ENCODE peak calls at places on chromosomes 3 and 15, in five cellular contexts. W is HFF-Myc; J is pancreas; T is naive thymus-derived CD8-positive, alpha-beta T cell; G is IMR-90. O is an unnamed sample.

GRCh38 chr3:43958005-43958770 is 267.4 kb downstream of the ABHD5 start:
- DNase-seq in W (no peak), J (no peak), T (no peak), G (no peak), O (no peak)

GRCh38 chr3:122952509-122952908 is 75.1 kb downstream of the SEMA5B start:
- DNase-seq in W (no peak), J (no peak), T (no peak), G (no peak), O (no peak)

GRCh38 chr15:63156708-63157065 is 590 bp downstream of the RPS27L start:
- DNase-seq in W (no peak), J (no peak), T (no peak), G (peak; percentile 47), O (no peak)

GRCh38 chr15:59194639-59195325 is 11.9 kb upstream of the LDHAL6B start:
- DNase-seq in W (no peak), J (no peak), T (no peak), G (no peak), O (no peak)

GRCh38 chr3:30894521-30895289 is at the start of gene GADL1:
- DNase-seq in W (no peak), J (peak; percentile 14), T (no peak), G (peak; percentile 8), O (peak; percentile 22)

GRCh38 chr15:57797145-57797544 is 90.6 kb downstream of the POLR2M start:
- DNase-seq in W (no peak), J (no peak), T (no peak), G (no peak), O (no peak)

GRCh38 chr15:51884517-51885236 is 55.2 kb downstream of the TMOD3 start:
- DNase-seq in W (no peak), J (no peak), T (no peak), G (peak; percentile 49), O (no peak)

GRCh38 chr3:89488800-89489580 is 381.6 kb downstream of the EPHA3 start:
- DNase-seq in W (no peak), J (no peak), T (no peak), G (no peak), O (no peak)

GRCh38 chr3:129672412-129672811 is 65.9 kb upstream of the PLXND1 start:
- DNase-seq in W (no peak), J (no peak), T (no peak), G (no peak), O (no peak)

GRCh38 chr3:43296565-43296964 is 10.2 kb downstream of the SNRK start:
- DNase-seq in W (no peak), J (no peak), T (peak; percentile 82), G (peak; percentile 23), O (peak; percentile 48)

GRCh38 chr15:52183562-52184173 is 7.5 kb downstream of the GNB5 start:
- DNase-seq in W (no peak), J (no peak), T (no peak), G (peak; percentile 39), O (no peak)

GRCh38 chr3:122773856-122774535 is 19.6 kb downstream of the HSPBAP1 start:
- DNase-seq in W (no peak), J (no peak), T (no peak), G (no peak), O (no peak)

GRCh38 chr3:30129765-30130164 is 476.6 kb upstream of the TGFBR2 start:
- DNase-seq in W (no peak), J (no peak), T (no peak), G (no peak), O (no peak)

GRCh38 chr3:188322135-188322892 is 168.4 kb downstream of the LPP start:
- DNase-seq in W (no peak), J (peak; percentile 30), T (no peak), G (no peak), O (no peak)

GRCh38 chr3:27485853-27486252 is 1.7 kb upstream of the SLC4A7 start:
- DNase-seq in W (no peak), J (no peak), T (no peak), G (no peak), O (no peak)

GRCh38 chr3:109952924-109953323 is 615.6 kb upstream of the DPPA4 start:
- DNase-seq in W (no peak), J (no peak), T (no peak), G (peak; percentile 16), O (no peak)

GRCh38 chr15:57537072-57537471 is 54.6 kb upstream of the MYZAP start:
- DNase-seq in W (peak; percentile 75), J (peak; percentile 78), T (no peak), G (peak; percentile 26), O (no peak)

GRCh38 chr15:69548771-69549170 is 96.2 kb downstream of the RPLP1 start:
- DNase-seq in W (no peak), J (no peak), T (no peak), G (no peak), O (no peak)

GRCh38 chr15:78061963-78062427 is 15.5 kb downstream of the TBC1D2B start:
- DNase-seq in W (no peak), J (no peak), T (peak; percentile 31), G (peak; percentile 53), O (no peak)

GRCh38 chr3:42961633-42962032 is 17.5 kb upstream of the GASK1A start:
- DNase-seq in W (peak; percentile 37), J (no peak), T (peak; percentile 15), G (peak; percentile 56), O (no peak)

GRCh38 chr3:139353920-139354556 is 10.2 kb downstream of the MRPS22 start:
- DNase-seq in W (peak; percentile 47), J (no peak), T (no peak), G (peak; percentile 71), O (no peak)

GRCh38 chr15:70385711-70386110 is 288.0 kb upstream of the TLE3 start:
- DNase-seq in W (no peak), J (no peak), T (no peak), G (no peak), O (no peak)

GRCh38 chr3:49399467-49399866 is 12.3 kb downstream of the RHOA start:
- DNase-seq in W (no peak), J (no peak), T (no peak), G (peak; percentile 34), O (no peak)

GRCh38 chr15:101607102-101607501 is 45.1 kb downstream of the TM2D3 start:
- DNase-seq in W (no peak), J (no peak), T (no peak), G (no peak), O (no peak)

GRCh38 chr15:99109555-99110021 is 4.7 kb downstream of the SYNM start:
- DNase-seq in W (no peak), J (no peak), T (no peak), G (no peak), O (no peak)

GRCh38 chr15:23857028-23857641 is 170.0 kb upstream of the NDN start:
- DNase-seq in W (no peak), J (peak; percentile 28), T (no peak), G (peak; percentile 22), O (no peak)

GRCh38 chr3:52220380-52221026 is 4.9 kb downstream of the TLR9 start:
- DNase-seq in W (no peak), J (peak; percentile 86), T (peak; percentile 80), G (peak; percentile 63), O (peak; percentile 86)

GRCh38 chr15:48473667-48474066 is 142.4 kb downstream of the DUT start:
- DNase-seq in W (no peak), J (no peak), T (no peak), G (no peak), O (no peak)

GRCh38 chr15:36469567-36469966 is 109.9 kb upstream of the CDIN1 start:
- DNase-seq in W (no peak), J (no peak), T (no peak), G (peak; percentile 73), O (no peak)

GRCh38 chr15:85592148-85592547 is 202.6 kb downstream of the KLHL25 start:
- DNase-seq in W (peak; percentile 42), J (no peak), T (no peak), G (peak; percentile 86), O (no peak)

GRCh38 chr3:154244644-154245043 is 79.6 kb downstream of the DHX36 start:
- DNase-seq in W (no peak), J (no peak), T (no peak), G (peak; percentile 61), O (no peak)

O was measured in T-helper 1 cell.